ENCODE peak calls at places on chromosome X, in four cellular contexts. E, O, V and F are unnamed samples.

GRCh38 chrX:35919536-35920309 is at the start of gene CFAP47:
- DNase-seq in V (no peak), E (no peak), O (peak), F (peak)

GRCh38 chrX:65545456-65545855 is 10.9 kb upstream of the LAS1L start:
- DNase-seq in V (no peak), E (no peak), O (no peak), F (no peak)

GRCh38 chrX:19177710-19178109 is 55.4 kb upstream of the ADGRG2 start:
- DNase-seq in O (no peak), E (no peak), V (no peak), F (no peak)

GRCh38 chrX:114800719-114801118 is 216.7 kb downstream of the IL13RA2 start:
- DNase-seq in O (no peak), E (peak), V (no peak), F (no peak)

GRCh38 chrX:51568586-51568985 is 50.1 kb downstream of the CENPVL3 start:
- DNase-seq in O (no peak), E (no peak), V (no peak), F (no peak)

GRCh38 chrX:140766024-140766611 is 56.6 kb downstream of the LINC00632 start:
- DNase-seq in O (peak), V (no peak), E (peak), F (peak)

GRCh38 chrX:19670321-19670750 is 155.0 kb upstream of the MAP3K15 start:
- DNase-seq in O (no peak), V (no peak), E (no peak), F (no peak)

GRCh38 chrX:24343719-24344118 is 16.7 kb upstream of the SUPT20HL1 start:
- DNase-seq in V (no peak), O (no peak), E (no peak), F (no peak)

GRCh38 chrX:15816453-15816838 is 26.2 kb downstream of the ZRSR2 start:
- DNase-seq in V (no peak), E (no peak), O (no peak), F (no peak)

GRCh38 chrX:95903490-95903889 is 781.2 kb upstream of the DIAPH2 start:
- DNase-seq in V (no peak), E (no peak), O (no peak), F (no peak)

GRCh38 chrX:23548164-23548563 is 119.1 kb upstream of the PRDX4 start:
- DNase-seq in O (no peak), V (no peak), E (no peak), F (no peak)

GRCh38 chrX:150018931-150019331 is 80.6 kb upstream of the EOLA2 start:
- DNase-seq in E (no peak), V (no peak), O (no peak), F (no peak)

GRCh38 chrX:79287724-79288123 is 79.4 kb downstream of the ITM2A start:
- DNase-seq in V (no peak), O (no peak), E (no peak), F (no peak)

GRCh38 chrX:37796805-37797204 is 16.9 kb downstream of the CYBB start:
- DNase-seq in E (no peak), V (no peak), O (no peak), F (no peak)
- TF ChIP-seq USF1 in E (no peak), V (no peak), O (no peak), F (no peak)

GRCh38 chrX:497201-497710 is 110.5 kb upstream of the PPP2R3B start:
- DNase-seq in E (no peak), O (no peak), V (no peak), F (no peak)
- TF ChIP-seq USF1 in E (no peak), O (no peak), V (no peak), F (no peak)

GRCh38 chrX:47543496-47543895 is 17.5 kb upstream of the ARAF start:
- DNase-seq in V (no peak), O (no peak), E (no peak), F (no peak)

GRCh38 chrX:47539860-47540259 is 21.1 kb upstream of the ARAF start:
- DNase-seq in O (no peak), V (no peak), E (no peak), F (no peak)

GRCh38 chrX:47540754-47541538 is 20.1 kb upstream of the ARAF start:
- DNase-seq in V (no peak), O (peak), E (peak), F (peak)
- TF ChIP-seq USF1 in V (no peak), O (no peak), E (no peak), F (no peak)

GRCh38 chrX:48934581-48935331 is 15.9 kb upstream of the PIM2 start:
- DNase-seq in O (no peak), V (no peak), E (no peak), F (no peak)
- TF ChIP-seq USF1 in O (no peak), V (no peak), E (no peak), F (no peak)

GRCh38 chrX:13473666-13474516 is 95.5 kb upstream of the EGFL6 start:
- DNase-seq in E (no peak), V (peak), O (no peak), F (no peak)

GRCh38 chrX:13469963-13470679 is 99.3 kb upstream of the EGFL6 start:
- DNase-seq in O (no peak), E (no peak), V (no peak), F (no peak)

GRCh38 chrX:13470680-13470967 is 98.8 kb upstream of the EGFL6 start:
- DNase-seq in O (no peak), E (no peak), V (no peak), F (no peak)

GRCh38 chrX:13472975-13473665 is 96.3 kb upstream of the EGFL6 start:
- DNase-seq in V (peak), O (no peak), E (no peak), F (no peak)

DNA sequence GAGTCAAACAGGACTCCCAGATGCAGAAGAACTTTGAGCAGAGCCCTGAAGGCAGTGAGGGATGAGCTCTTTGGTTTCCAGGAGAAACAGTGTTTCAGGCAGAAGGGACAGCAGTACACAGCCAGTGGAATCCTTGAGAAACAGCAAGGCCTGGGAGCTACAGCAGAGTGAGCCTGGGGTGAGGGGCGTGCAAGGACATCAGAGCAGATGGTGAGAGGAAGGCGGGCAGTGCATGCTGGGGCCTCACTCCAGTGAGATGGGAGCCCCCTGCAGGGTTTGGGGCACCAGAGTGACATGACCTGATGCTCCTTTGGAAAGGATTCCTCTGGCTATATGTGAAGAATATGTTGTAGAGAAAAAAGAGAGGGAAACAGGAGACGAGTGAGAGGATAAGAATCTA is 98.1 kb upstream of the EGFL6 start:
- DNase-seq in O (no peak), E (no peak), V (no peak), F (peak)
- TF ChIP-seq USF1 in O (no peak), E (no peak), V (no peak), F (no peak)

GRCh38 chrX:141952603-141953002 is 48.9 kb downstream of the MAGEC1 start:
- DNase-seq in O (no peak), E (no peak), V (no peak), F (no peak)
- TF ChIP-seq USF1 in O (no peak), E (no peak), V (no peak), F (no peak)

DNA sequence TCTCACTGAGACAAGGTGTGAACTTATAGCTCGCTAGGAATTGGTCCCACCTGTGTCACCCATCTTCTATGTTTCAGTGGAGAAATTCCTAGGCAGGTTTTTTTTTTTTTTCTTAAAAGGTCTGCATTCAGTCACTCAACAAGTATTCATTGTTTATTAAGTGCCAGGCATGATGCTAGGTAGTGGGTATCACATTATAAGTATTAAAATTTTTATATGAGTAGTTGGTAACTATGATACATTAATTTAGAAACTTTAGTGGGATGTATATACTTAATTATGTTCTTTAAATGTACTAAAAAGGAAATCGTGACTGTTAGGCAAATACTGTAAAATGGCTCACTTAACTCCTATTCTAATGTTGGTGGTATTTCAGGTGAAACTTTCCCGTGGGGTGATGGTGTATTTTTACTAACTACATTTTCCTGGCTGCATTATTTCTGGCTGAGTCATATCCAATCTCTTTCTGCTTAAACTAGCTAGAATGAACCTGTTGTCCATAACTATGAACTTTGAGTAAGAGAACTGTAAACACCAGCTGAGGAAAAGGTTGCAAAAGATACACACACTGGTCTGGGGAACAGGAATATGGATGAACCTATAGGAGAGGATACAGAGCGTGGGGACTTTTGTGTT is 49.3 kb upstream of the MED14 start:
- DNase-seq in O (no peak), V (no peak), E (no peak), F (no peak)
- TF ChIP-seq USF1 in O (no peak), V (no peak), E (no peak), F (no peak)

GRCh38 chrX:112066813-112067212 is 15.8 kb downstream of the TRPC5 start:
- DNase-seq in V (peak), E (no peak), O (no peak), F (no peak)

GRCh38 chrX:112071132-112071531 is 11.4 kb downstream of the TRPC5 start:
- DNase-seq in V (no peak), O (no peak), E (no peak), F (no peak)

GRCh38 chrX:112067601-112068000 is 15.0 kb downstream of the TRPC5 start:
- DNase-seq in O (no peak), E (no peak), V (no peak), F (no peak)
- TF ChIP-seq USF1 in O (no peak), E (no peak), V (no peak), F (no peak)